ENCODE peak calls at places on chromosome 3, in five cellular contexts. Y is thyroid gland, D is astrocyte, F is HepG2, Q is left lung. P is an unnamed sample. For H3K27me3, the result is how much of the 10 kb centered on the place peaks cover.

GRCh38 chr3:42688487-42689420 is 3.4 kb downstream of the KLHL40 start:
- DNase-seq in Y (no peak), D (no peak), F (no peak), Q (peak), P (no peak)

GRCh38 chr3:78724886-78725285 is 1042.9 kb downstream of the ROBO1 start:
- DNase-seq in Y (no peak), D (peak), F (no peak), Q (no peak), P (no peak)

GRCh38 chr3:55285156-55285555 is 201.9 kb downstream of the WNT5A start:
- DNase-seq in Y (no peak), D (no peak), F (no peak), Q (no peak), P (no peak)

GRCh38 chr3:44442591-44443309 is 34.7 kb downstream of the ZNF445 start:
- DNase-seq in Y (no peak), D (no peak), F (no peak), Q (no peak), P (no peak)

GRCh38 chr3:187165144-187165543 is 25.8 kb upstream of the RPL39L start:
- DNase-seq in Y (peak), D (peak), F (peak), Q (no peak), P (no peak)

GRCh38 chr3:140898340-140899180 is 43.1 kb upstream of the SLC25A36 start:
- DNase-seq in Y (no peak), D (peak), F (peak), Q (no peak), P (no peak)

GRCh38 chr3:170637321-170637720 is 51.4 kb upstream of the SLC7A14 start:
- DNase-seq in Y (no peak), D (no peak), F (no peak), Q (no peak), P (no peak)

GRCh38 chr3:122085666-122086065 is 30.5 kb downstream of the CD86 start:
- DNase-seq in Y (no peak), D (no peak), F (no peak), Q (no peak), P (no peak)

GRCh38 chr3:9153763-9154601 is 95.5 kb downstream of the SRGAP3 start:
- DNase-seq in Y (peak), D (peak), F (no peak), Q (no peak), P (peak)

GRCh38 chr3:151377768-151378385 is 6.7 kb downstream of the P2RY12 start:
- DNase-seq in Y (no peak), D (no peak), F (no peak), Q (no peak), P (no peak)

GRCh38 chr3:191020730-191021405 is 158.4 kb upstream of the GMNC start:
- DNase-seq in Y (no peak), D (peak), F (no peak), Q (no peak), P (no peak)

GRCh38 chr3:14861451-14862302 is 42.9 kb downstream of the FGD5 start:
- DNase-seq in Y (no peak), D (no peak), F (no peak), Q (no peak), P (no peak)

GRCh38 chr3:65946438-65946837 is 92.3 kb downstream of the MAGI1 start:
- DNase-seq in Y (peak), D (peak), F (no peak), Q (no peak), P (no peak)

GRCh38 chr3:12158387-12159226 is at the start of gene TIMP4:
- DNase-seq in Y (peak), D (peak), F (peak), Q (peak), P (no peak)

GRCh38 chr3:28846948-28847527 is 433.8 kb upstream of the RBMS3 start:
- DNase-seq in Y (no peak), D (no peak), F (no peak), Q (no peak), P (no peak)

GRCh38 chr3:103949690-103950089 is 1417.0 kb upstream of the ALCAM start:
- DNase-seq in Y (no peak), D (no peak), F (no peak), Q (no peak), P (no peak)

GRCh38 chr3:51935886-51936755 is 5.6 kb downstream of the RRP9 start:
- DNase-seq in Y (no peak), D (no peak), F (no peak), Q (no peak), P (no peak)

GRCh38 chr3:81789686-81790085 is 28.2 kb upstream of the GBE1 start:
- DNase-seq in Y (no peak), D (no peak), F (no peak), Q (no peak), P (no peak)

GRCh38 chr3:158152186-158152585 is 42.3 kb downstream of the RSRC1 start:
- DNase-seq in Y (no peak), D (peak), F (no peak), Q (no peak), P (no peak)

GRCh38 chr3:15427981-15428380 is 583 bp downstream of the EAF1 start:
- DNase-seq in Y (no peak), D (no peak), F (peak), Q (no peak), P (no peak)

DNA sequence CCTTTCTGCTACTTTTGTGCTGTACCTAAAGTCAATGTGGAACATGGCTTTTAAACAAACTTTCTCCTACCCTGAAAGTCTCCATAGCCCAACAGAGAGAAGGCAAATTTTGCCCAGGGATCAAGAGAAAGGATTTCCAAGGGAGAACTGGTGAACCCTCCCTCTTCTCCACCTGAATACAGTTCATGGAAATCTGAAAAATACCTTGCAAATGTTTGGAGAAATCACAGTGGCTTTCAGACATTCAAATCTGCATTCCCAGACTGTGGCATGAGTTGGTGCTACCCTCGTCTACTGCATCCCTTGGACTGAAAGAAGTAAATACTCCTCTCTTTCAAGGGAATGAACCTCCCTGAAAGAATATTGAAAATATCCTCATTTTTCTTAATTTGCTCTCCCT is 38.7 kb downstream of the ZIC4 start:
- DNase-seq in Y (no peak), D (no peak), F (no peak), Q (no peak), P (no peak)
- H3K27me3 ChIP-seq in Y (under half), D (half or more), F (under half), Q (half or more), P (half or more)

GRCh38 chr3:156674046-156674910 is at the start of gene TIPARP:
- DNase-seq in Y (peak), D (peak), F (peak), Q (peak), P (peak)

GRCh38 chr3:156676467-156677119 is 2.2 kb downstream of the TIPARP start:
- DNase-seq in Y (no peak), D (peak), F (no peak), Q (no peak), P (no peak)

GRCh38 chr3:156677120-156677479 is 2.7 kb downstream of the TIPARP start:
- DNase-seq in Y (no peak), D (no peak), F (no peak), Q (no peak), P (no peak)

GRCh38 chr3:156674911-156675743 is 737 bp downstream of the TIPARP start:
- DNase-seq in Y (peak), D (no peak), F (no peak), Q (peak), P (peak)

GRCh38 chr3:156675744-156676466 is 1.5 kb downstream of the TIPARP start:
- DNase-seq in Y (peak), D (peak), F (peak), Q (peak), P (peak)
- TF ChIP-seq CTCF in Y (no peak), D (no peak), F (no peak), Q (no peak), P (no peak)

DNA sequence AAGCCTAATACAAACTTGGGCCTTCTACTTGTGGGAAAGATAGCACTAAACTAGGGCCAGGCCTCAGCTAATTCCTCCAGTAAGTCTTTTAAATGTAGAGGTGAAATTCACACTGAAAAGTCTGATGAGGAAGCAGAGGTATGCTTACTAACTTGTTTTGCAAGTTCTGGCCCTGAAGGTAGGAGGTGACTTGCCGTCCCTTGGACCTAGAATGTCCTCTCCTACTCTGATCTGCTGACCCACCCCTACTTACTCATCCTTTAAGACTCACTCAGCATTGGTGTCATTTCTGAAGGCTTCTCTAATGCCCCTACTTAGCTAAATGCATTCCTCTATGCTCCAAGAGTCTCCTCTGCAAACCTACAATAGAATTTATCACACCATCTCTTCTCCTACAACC is 19.4 kb downstream of the RIOX2 start:
- DNase-seq in Y (no peak), D (no peak), F (no peak), Q (no peak), P (no peak)
- H3K27ac ChIP-seq in Y (peak), D (no peak), F (no peak), Q (peak), P (no peak)

GRCh38 chr3:124041553-124041952 is 49.6 kb upstream of the ROPN1 start:
- DNase-seq in Y (no peak), D (no peak), F (no peak), Q (no peak), P (no peak)
- H3K27me3 ChIP-seq in Y (under half), D (under half), F (under half), Q (under half), P (under half)

P was measured in breast epithelium.